ENCODE peak calls at places on chromosomes 7 and 10, in ten cellular contexts. One of them, this sample, is unnamed.

GRCh38 chr10:60208676-60209269 is 180.9 kb downstream of the ANK3 start:
- DNase-seq in body of pancreas: no peak
- DNase-seq in upper lobe of right lung: no peak
- DNase-seq in hepatocyte: peak
- DNase-seq in neural progenitor cell: peak
- DNase-seq in stomach: no peak
- DNase-seq in cardiac muscle cell: peak
- DNase-seq in transverse colon: no peak
- DNase-seq in left ventricle myocardium inferior: no peak
- DNase-seq in H9: no peak
- DNase-seq in this sample: no peak

GRCh38 chr7:68147621-68148238 is 1151.1 kb downstream of the TYW1 start:
- DNase-seq in body of pancreas: no peak
- DNase-seq in upper lobe of right lung: no peak
- DNase-seq in hepatocyte: no peak
- DNase-seq in neural progenitor cell: no peak
- DNase-seq in stomach: no peak
- DNase-seq in cardiac muscle cell: peak
- DNase-seq in transverse colon: no peak
- DNase-seq in left ventricle myocardium inferior: no peak
- DNase-seq in H9: no peak
- DNase-seq in this sample: no peak

GRCh38 chr7:45687185-45687560 is 113.0 kb downstream of the ADCY1 start:
- DNase-seq in body of pancreas: no peak
- DNase-seq in upper lobe of right lung: peak
- DNase-seq in hepatocyte: no peak
- DNase-seq in neural progenitor cell: no peak
- DNase-seq in stomach: no peak
- DNase-seq in cardiac muscle cell: no peak
- DNase-seq in transverse colon: no peak
- DNase-seq in left ventricle myocardium inferior: no peak
- DNase-seq in H9: no peak
- DNase-seq in this sample: no peak

GRCh38 chr10:124474502-124475070 is 13.0 kb downstream of the LHPP start:
- DNase-seq in body of pancreas: no peak
- DNase-seq in upper lobe of right lung: no peak
- DNase-seq in hepatocyte: no peak
- DNase-seq in neural progenitor cell: no peak
- DNase-seq in stomach: no peak
- DNase-seq in cardiac muscle cell: no peak
- DNase-seq in transverse colon: no peak
- DNase-seq in left ventricle myocardium inferior: no peak
- DNase-seq in H9: no peak
- DNase-seq in this sample: no peak

GRCh38 chr7:7201583-7202374 is 19.4 kb downstream of the C1GALT1 start:
- DNase-seq in body of pancreas: peak
- DNase-seq in upper lobe of right lung: peak
- DNase-seq in hepatocyte: peak
- DNase-seq in neural progenitor cell: peak
- DNase-seq in stomach: peak
- DNase-seq in cardiac muscle cell: no peak
- DNase-seq in transverse colon: peak
- DNase-seq in left ventricle myocardium inferior: no peak
- DNase-seq in H9: peak
- DNase-seq in this sample: no peak

GRCh38 chr10:1739751-1740150 is 2.4 kb upstream of the ADARB2 start:
- DNase-seq in body of pancreas: no peak
- DNase-seq in upper lobe of right lung: no peak
- DNase-seq in hepatocyte: no peak
- DNase-seq in neural progenitor cell: peak
- DNase-seq in stomach: no peak
- DNase-seq in cardiac muscle cell: no peak
- DNase-seq in transverse colon: no peak
- DNase-seq in left ventricle myocardium inferior: no peak
- DNase-seq in H9: peak
- DNase-seq in this sample: no peak

GRCh38 chr10:4662576-4663161 is 163.3 kb upstream of the AKR1E2 start:
- DNase-seq in body of pancreas: no peak
- DNase-seq in upper lobe of right lung: no peak
- DNase-seq in hepatocyte: no peak
- DNase-seq in neural progenitor cell: no peak
- DNase-seq in stomach: no peak
- DNase-seq in cardiac muscle cell: no peak
- DNase-seq in transverse colon: no peak
- DNase-seq in left ventricle myocardium inferior: no peak
- DNase-seq in H9: no peak
- DNase-seq in this sample: no peak

GRCh38 chr7:130273081-130273699 is 6.5 kb downstream of the CPA2 start:
- DNase-seq in body of pancreas: peak
- DNase-seq in upper lobe of right lung: no peak
- DNase-seq in hepatocyte: peak
- DNase-seq in neural progenitor cell: peak
- DNase-seq in stomach: no peak
- DNase-seq in cardiac muscle cell: peak
- DNase-seq in transverse colon: no peak
- DNase-seq in left ventricle myocardium inferior: no peak
- DNase-seq in H9: peak
- DNase-seq in this sample: no peak

GRCh38 chr7:155483868-155484325 is 26.0 kb downstream of the EN2 start:
- DNase-seq in body of pancreas: no peak
- DNase-seq in upper lobe of right lung: no peak
- DNase-seq in hepatocyte: no peak
- DNase-seq in neural progenitor cell: no peak
- DNase-seq in stomach: no peak
- DNase-seq in cardiac muscle cell: no peak
- DNase-seq in transverse colon: no peak
- DNase-seq in left ventricle myocardium inferior: peak
- DNase-seq in H9: no peak
- DNase-seq in this sample: peak

DNA sequence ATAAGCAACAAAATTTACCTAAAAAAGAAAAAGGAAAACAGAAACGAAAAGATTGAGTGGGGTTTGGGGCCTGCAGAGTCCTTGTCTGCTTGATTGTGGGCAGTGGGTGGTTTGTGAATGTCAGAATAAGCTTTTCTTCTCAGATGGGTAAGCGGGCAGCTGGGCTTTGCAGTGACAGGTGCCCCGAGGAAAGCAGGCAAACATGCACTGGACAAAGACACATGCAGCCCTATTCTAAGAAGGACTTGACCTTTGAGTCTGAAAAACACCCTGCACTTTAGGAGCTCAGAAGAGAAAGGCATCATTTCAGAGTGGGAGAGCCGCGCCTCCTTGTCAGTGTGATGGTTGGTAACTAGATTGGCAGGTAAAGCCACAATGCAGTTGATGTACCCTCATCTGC is 562.7 kb downstream of the PTPRN2 start:
- DNase-seq in body of pancreas: no peak
- DNase-seq in upper lobe of right lung: peak
- DNase-seq in hepatocyte: no peak
- DNase-seq in neural progenitor cell: no peak
- DNase-seq in stomach: peak
- DNase-seq in cardiac muscle cell: no peak
- DNase-seq in transverse colon: no peak
- DNase-seq in left ventricle myocardium inferior: no peak
- DNase-seq in H9: no peak
- DNase-seq in this sample: no peak
- H3K27ac ChIP-seq in body of pancreas: no peak
- H3K27ac ChIP-seq in upper lobe of right lung: no peak
- H3K27ac ChIP-seq in hepatocyte: no peak
- H3K27ac ChIP-seq in neural progenitor cell: no peak
- H3K27ac ChIP-seq in stomach: no peak
- H3K27ac ChIP-seq in cardiac muscle cell: no peak
- H3K27ac ChIP-seq in transverse colon: no peak
- H3K27ac ChIP-seq in left ventricle myocardium inferior: no peak
- H3K27ac ChIP-seq in H9: no peak
- H3K27ac ChIP-seq in this sample: no peak

GRCh38 chr10:64733980-64734379 is 1212.8 kb downstream of the REEP3 start:
- DNase-seq in body of pancreas: peak
- DNase-seq in upper lobe of right lung: no peak
- DNase-seq in hepatocyte: peak
- DNase-seq in neural progenitor cell: peak
- DNase-seq in stomach: peak
- DNase-seq in cardiac muscle cell: peak
- DNase-seq in transverse colon: peak
- DNase-seq in left ventricle myocardium inferior: no peak
- DNase-seq in H9: no peak
- DNase-seq in this sample: no peak
- TF ChIP-seq CTCF in body of pancreas: peak
- TF ChIP-seq CTCF in upper lobe of right lung: peak
- TF ChIP-seq CTCF in hepatocyte: peak
- TF ChIP-seq CTCF in neural progenitor cell: peak
- TF ChIP-seq CTCF in stomach: peak
- TF ChIP-seq CTCF in cardiac muscle cell: peak
- TF ChIP-seq CTCF in transverse colon: peak
- TF ChIP-seq CTCF in left ventricle myocardium inferior: peak
- TF ChIP-seq CTCF in H9: peak
- TF ChIP-seq CTCF in this sample: no peak

GRCh38 chr10:77202857-77203256 is 434.8 kb downstream of the KCNMA1 start:
- DNase-seq in body of pancreas: no peak
- DNase-seq in upper lobe of right lung: no peak
- DNase-seq in hepatocyte: no peak
- DNase-seq in neural progenitor cell: no peak
- DNase-seq in stomach: no peak
- DNase-seq in cardiac muscle cell: no peak
- DNase-seq in transverse colon: no peak
- DNase-seq in left ventricle myocardium inferior: no peak
- DNase-seq in H9: no peak
- DNase-seq in this sample: no peak
- H3K27ac ChIP-seq in body of pancreas: no peak
- H3K27ac ChIP-seq in upper lobe of right lung: no peak
- H3K27ac ChIP-seq in hepatocyte: no peak
- H3K27ac ChIP-seq in neural progenitor cell: no peak
- H3K27ac ChIP-seq in stomach: no peak
- H3K27ac ChIP-seq in cardiac muscle cell: no peak
- H3K27ac ChIP-seq in transverse colon: peak
- H3K27ac ChIP-seq in left ventricle myocardium inferior: no peak
- H3K27ac ChIP-seq in H9: no peak
- H3K27ac ChIP-seq in this sample: no peak

GRCh38 chr10:110910138-110910537 is 8.8 kb downstream of the BBIP1 start:
- DNase-seq in body of pancreas: no peak
- DNase-seq in upper lobe of right lung: no peak
- DNase-seq in hepatocyte: no peak
- DNase-seq in neural progenitor cell: no peak
- DNase-seq in stomach: no peak
- DNase-seq in cardiac muscle cell: no peak
- DNase-seq in transverse colon: no peak
- DNase-seq in left ventricle myocardium inferior: no peak
- DNase-seq in H9: no peak
- DNase-seq in this sample: no peak
- TF ChIP-seq CTCF in body of pancreas: no peak
- TF ChIP-seq CTCF in upper lobe of right lung: no peak
- TF ChIP-seq CTCF in hepatocyte: no peak
- TF ChIP-seq CTCF in neural progenitor cell: no peak
- TF ChIP-seq CTCF in stomach: no peak
- TF ChIP-seq CTCF in cardiac muscle cell: no peak
- TF ChIP-seq CTCF in transverse colon: no peak
- TF ChIP-seq CTCF in left ventricle myocardium inferior: no peak
- TF ChIP-seq CTCF in H9: no peak
- TF ChIP-seq CTCF in this sample: no peak

GRCh38 chr10:95350830-95351228 is 60.0 kb upstream of the PDLIM1 start:
- DNase-seq in body of pancreas: peak
- DNase-seq in upper lobe of right lung: no peak
- DNase-seq in hepatocyte: no peak
- DNase-seq in neural progenitor cell: no peak
- DNase-seq in stomach: no peak
- DNase-seq in cardiac muscle cell: no peak
- DNase-seq in transverse colon: no peak
- DNase-seq in left ventricle myocardium inferior: no peak
- DNase-seq in H9: no peak
- DNase-seq in this sample: no peak

GRCh38 chr10:95343573-95343972 is 52.8 kb upstream of the PDLIM1 start:
- DNase-seq in body of pancreas: no peak
- DNase-seq in upper lobe of right lung: no peak
- DNase-seq in hepatocyte: no peak
- DNase-seq in neural progenitor cell: no peak
- DNase-seq in stomach: no peak
- DNase-seq in cardiac muscle cell: no peak
- DNase-seq in transverse colon: no peak
- DNase-seq in left ventricle myocardium inferior: no peak
- DNase-seq in H9: no peak
- DNase-seq in this sample: no peak

GRCh38 chr10:95341716-95342130 is 50.9 kb upstream of the PDLIM1 start:
- DNase-seq in body of pancreas: no peak
- DNase-seq in upper lobe of right lung: no peak
- DNase-seq in hepatocyte: no peak
- DNase-seq in neural progenitor cell: no peak
- DNase-seq in stomach: no peak
- DNase-seq in cardiac muscle cell: no peak
- DNase-seq in transverse colon: no peak
- DNase-seq in left ventricle myocardium inferior: no peak
- DNase-seq in H9: no peak
- DNase-seq in this sample: no peak

GRCh38 chr10:95350212-95350829 is 59.5 kb upstream of the PDLIM1 start:
- DNase-seq in body of pancreas: peak
- DNase-seq in upper lobe of right lung: no peak
- DNase-seq in hepatocyte: no peak
- DNase-seq in neural progenitor cell: no peak
- DNase-seq in stomach: no peak
- DNase-seq in cardiac muscle cell: no peak
- DNase-seq in transverse colon: no peak
- DNase-seq in left ventricle myocardium inferior: no peak
- DNase-seq in H9: no peak
- DNase-seq in this sample: no peak

DNA sequence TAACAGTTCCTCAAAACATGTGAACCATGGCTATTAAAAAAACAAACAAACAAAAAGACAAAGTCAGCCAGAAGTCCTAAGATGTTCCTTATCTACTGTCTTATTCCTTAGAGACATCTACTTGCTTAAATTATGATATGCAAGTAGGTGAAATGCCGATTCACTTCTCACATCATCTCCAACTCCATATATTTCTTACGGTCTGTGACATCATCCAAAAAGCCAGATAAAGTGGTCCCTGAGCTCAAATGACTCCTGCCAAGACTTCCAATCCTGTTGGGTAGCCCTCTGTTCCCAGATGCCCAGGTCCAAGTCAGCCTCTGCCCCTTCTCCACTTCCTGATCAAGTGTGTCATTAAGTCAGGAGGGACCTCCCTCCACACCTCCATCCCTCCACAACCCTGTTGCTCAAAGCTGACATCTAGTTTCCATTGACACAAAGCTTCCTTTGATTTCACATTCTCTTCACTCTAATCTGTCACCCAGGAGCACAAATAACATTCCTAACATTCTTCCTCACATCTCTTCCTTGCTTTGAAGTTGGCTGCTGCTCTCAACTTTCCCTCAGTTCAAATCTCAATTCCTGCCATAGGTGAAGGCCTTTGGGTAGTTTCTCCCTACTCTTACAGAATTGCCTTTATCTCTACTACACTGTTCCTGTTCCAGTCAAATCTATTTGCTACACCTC is 56.1 kb upstream of the PDLIM1 start:
- DNase-seq in body of pancreas: no peak
- DNase-seq in upper lobe of right lung: no peak
- DNase-seq in hepatocyte: no peak
- DNase-seq in neural progenitor cell: peak
- DNase-seq in stomach: no peak
- DNase-seq in cardiac muscle cell: peak
- DNase-seq in transverse colon: no peak
- DNase-seq in left ventricle myocardium inferior: no peak
- DNase-seq in H9: no peak
- DNase-seq in this sample: no peak
- H3K27ac ChIP-seq in body of pancreas: no peak
- H3K27ac ChIP-seq in upper lobe of right lung: no peak
- H3K27ac ChIP-seq in hepatocyte: no peak
- H3K27ac ChIP-seq in neural progenitor cell: no peak
- H3K27ac ChIP-seq in stomach: no peak
- H3K27ac ChIP-seq in cardiac muscle cell: peak
- H3K27ac ChIP-seq in transverse colon: no peak
- H3K27ac ChIP-seq in left ventricle myocardium inferior: peak
- H3K27ac ChIP-seq in H9: no peak
- H3K27ac ChIP-seq in this sample: peak